ENCODE peak calls at places on chromosomes 7 and 10, in nine cellular contexts. One of them, this sample, is unnamed.

GRCh38 chr10:62858364-62858763 is 42.2 kb upstream of the EGR2 start:
- DNase-seq in GM20000: no peak
- DNase-seq in AG04449: no peak
- DNase-seq in fibroblast of mammary gland: peak; percentile 81
- DNase-seq in IMR-90: peak; percentile 3
- DNase-seq in left ventricle myocardium inferior: peak; percentile 31
- DNase-seq in A549: no peak
- DNase-seq in tibial artery: no peak
- DNase-seq in H9: peak; percentile 46
- DNase-seq in this sample: peak; percentile 19

GRCh38 chr7:2843711-2844152 is 376 bp downstream of the GNA12 start:
- DNase-seq in GM20000: no peak
- DNase-seq in AG04449: no peak
- DNase-seq in fibroblast of mammary gland: no peak
- DNase-seq in IMR-90: peak; percentile 34
- DNase-seq in left ventricle myocardium inferior: no peak
- DNase-seq in A549: peak; percentile 31
- DNase-seq in tibial artery: peak; percentile 74
- DNase-seq in H9: no peak
- DNase-seq in this sample: no peak

GRCh38 chr10:28913850-28914249 is 236.5 kb downstream of the BAMBI start:
- DNase-seq in GM20000: no peak
- DNase-seq in AG04449: no peak
- DNase-seq in fibroblast of mammary gland: no peak
- DNase-seq in IMR-90: no peak
- DNase-seq in left ventricle myocardium inferior: no peak
- DNase-seq in A549: peak; percentile 76
- DNase-seq in tibial artery: no peak
- DNase-seq in H9: no peak
- DNase-seq in this sample: no peak

GRCh38 chr7:5477723-5478531 is 54.3 kb upstream of the TNRC18 start:
- DNase-seq in GM20000: peak; percentile 83
- DNase-seq in AG04449: no peak
- DNase-seq in fibroblast of mammary gland: no peak
- DNase-seq in IMR-90: no peak
- DNase-seq in left ventricle myocardium inferior: no peak
- DNase-seq in A549: no peak
- DNase-seq in tibial artery: no peak
- DNase-seq in H9: peak; percentile 83
- DNase-seq in this sample: no peak

GRCh38 chr10:109343293-109343692 is 580.0 kb downstream of the XPNPEP1 start:
- DNase-seq in GM20000: no peak
- DNase-seq in AG04449: no peak
- DNase-seq in fibroblast of mammary gland: peak; percentile 13
- DNase-seq in IMR-90: peak; percentile 87
- DNase-seq in left ventricle myocardium inferior: no peak
- DNase-seq in A549: no peak
- DNase-seq in tibial artery: no peak
- DNase-seq in H9: no peak
- DNase-seq in this sample: no peak

GRCh38 chr10:86585037-86585725 is 63.6 kb upstream of the WAPL start:
- DNase-seq in GM20000: peak; percentile 86
- DNase-seq in AG04449: no peak
- DNase-seq in fibroblast of mammary gland: peak; percentile 59
- DNase-seq in IMR-90: peak; percentile 48
- DNase-seq in left ventricle myocardium inferior: peak; percentile 60
- DNase-seq in A549: peak; percentile 73
- DNase-seq in tibial artery: peak; percentile 83
- DNase-seq in H9: peak; percentile 85
- DNase-seq in this sample: peak; percentile 74

GRCh38 chr7:150629347-150629746 is 2.8 kb downstream of the GIMAP6 start:
- DNase-seq in GM20000: no peak
- DNase-seq in AG04449: no peak
- DNase-seq in fibroblast of mammary gland: no peak
- DNase-seq in IMR-90: no peak
- DNase-seq in left ventricle myocardium inferior: peak; percentile 67
- DNase-seq in A549: no peak
- DNase-seq in tibial artery: no peak
- DNase-seq in H9: no peak
- DNase-seq in this sample: no peak

GRCh38 chr7:66326501-66327180 is 121.5 kb downstream of the TPST1 start:
- DNase-seq in GM20000: no peak
- DNase-seq in AG04449: peak; percentile 79
- DNase-seq in fibroblast of mammary gland: peak; percentile 75
- DNase-seq in IMR-90: peak; percentile 96
- DNase-seq in left ventricle myocardium inferior: no peak
- DNase-seq in A549: no peak
- DNase-seq in tibial artery: no peak
- DNase-seq in H9: no peak
- DNase-seq in this sample: peak; percentile 23

GRCh38 chr7:26291251-26291650 is 411 bp upstream of the SNX10 start:
- DNase-seq in GM20000: no peak
- DNase-seq in AG04449: no peak
- DNase-seq in fibroblast of mammary gland: no peak
- DNase-seq in IMR-90: no peak
- DNase-seq in left ventricle myocardium inferior: no peak
- DNase-seq in A549: no peak
- DNase-seq in tibial artery: no peak
- DNase-seq in H9: no peak
- DNase-seq in this sample: no peak

GRCh38 chr10:126160971-126161630 is 227.2 kb downstream of the ADAM12 start:
- DNase-seq in GM20000: no peak
- DNase-seq in AG04449: no peak
- DNase-seq in fibroblast of mammary gland: peak; percentile 68
- DNase-seq in IMR-90: peak; percentile 37
- DNase-seq in left ventricle myocardium inferior: no peak
- DNase-seq in A549: peak; percentile 40
- DNase-seq in tibial artery: no peak
- DNase-seq in H9: peak; percentile 53
- DNase-seq in this sample: peak; percentile 54

GRCh38 chr7:26202019-26202985 is 757 bp downstream of the CBX3 start:
- DNase-seq in GM20000: peak; percentile 62
- DNase-seq in AG04449: no peak
- DNase-seq in fibroblast of mammary gland: peak; percentile 39
- DNase-seq in IMR-90: no peak
- DNase-seq in left ventricle myocardium inferior: peak; percentile 60
- DNase-seq in A549: peak; percentile 54
- DNase-seq in tibial artery: no peak
- DNase-seq in H9: no peak
- DNase-seq in this sample: peak; percentile 39

GRCh38 chr7:98265841-98266271 is 13.8 kb upstream of the TECPR1 start:
- DNase-seq in GM20000: no peak
- DNase-seq in AG04449: no peak
- DNase-seq in fibroblast of mammary gland: no peak
- DNase-seq in IMR-90: peak; percentile 58
- DNase-seq in left ventricle myocardium inferior: no peak
- DNase-seq in A549: no peak
- DNase-seq in tibial artery: no peak
- DNase-seq in H9: no peak
- DNase-seq in this sample: no peak

GRCh38 chr10:44922021-44922420 is 10.9 kb downstream of the TMEM72 start:
- DNase-seq in GM20000: no peak
- DNase-seq in AG04449: no peak
- DNase-seq in fibroblast of mammary gland: no peak
- DNase-seq in IMR-90: no peak
- DNase-seq in left ventricle myocardium inferior: no peak
- DNase-seq in A549: no peak
- DNase-seq in tibial artery: peak; percentile 21
- DNase-seq in H9: no peak
- DNase-seq in this sample: no peak

GRCh38 chr10:132546567-132547420 is 9.2 kb downstream of the INPP5A start:
- DNase-seq in GM20000: peak; percentile 9
- DNase-seq in AG04449: no peak
- DNase-seq in fibroblast of mammary gland: no peak
- DNase-seq in IMR-90: no peak
- DNase-seq in left ventricle myocardium inferior: peak; percentile 18
- DNase-seq in A549: no peak
- DNase-seq in tibial artery: peak; percentile 67
- DNase-seq in H9: no peak
- DNase-seq in this sample: no peak

GRCh38 chr10:44233561-44234470 is 151.1 kb downstream of the CXCL12 start:
- DNase-seq in GM20000: no peak
- DNase-seq in AG04449: no peak
- DNase-seq in fibroblast of mammary gland: no peak
- DNase-seq in IMR-90: no peak
- DNase-seq in left ventricle myocardium inferior: peak; percentile 68
- DNase-seq in A549: no peak
- DNase-seq in tibial artery: no peak
- DNase-seq in H9: peak; percentile 95
- DNase-seq in this sample: no peak

GRCh38 chr7:84187813-84188212 is 6.8 kb downstream of the SEMA3A start:
- DNase-seq in GM20000: no peak
- DNase-seq in AG04449: no peak
- DNase-seq in fibroblast of mammary gland: peak; percentile 53
- DNase-seq in IMR-90: peak; percentile 79
- DNase-seq in left ventricle myocardium inferior: no peak
- DNase-seq in A549: no peak
- DNase-seq in tibial artery: no peak
- DNase-seq in H9: no peak
- DNase-seq in this sample: peak; percentile 79

GRCh38 chr7:16066805-16067459 is 354.4 kb downstream of the CRPPA start:
- DNase-seq in GM20000: no peak
- DNase-seq in AG04449: no peak
- DNase-seq in fibroblast of mammary gland: peak; percentile 57
- DNase-seq in IMR-90: no peak
- DNase-seq in left ventricle myocardium inferior: no peak
- DNase-seq in A549: no peak
- DNase-seq in tibial artery: no peak
- DNase-seq in H9: no peak
- DNase-seq in this sample: no peak

GRCh38 chr7:130990178-130990832 is 256.3 kb upstream of the KLF14 start:
- DNase-seq in GM20000: no peak
- DNase-seq in AG04449: no peak
- DNase-seq in fibroblast of mammary gland: no peak
- DNase-seq in IMR-90: no peak
- DNase-seq in left ventricle myocardium inferior: no peak
- DNase-seq in A549: no peak
- DNase-seq in tibial artery: no peak
- DNase-seq in H9: no peak
- DNase-seq in this sample: no peak

GRCh38 chr7:4681218-4681851 is 760 bp upstream of the FOXK1 start:
- DNase-seq in GM20000: no peak
- DNase-seq in AG04449: no peak
- DNase-seq in fibroblast of mammary gland: no peak
- DNase-seq in IMR-90: no peak
- DNase-seq in left ventricle myocardium inferior: no peak
- DNase-seq in A549: no peak
- DNase-seq in tibial artery: no peak
- DNase-seq in H9: no peak
- DNase-seq in this sample: no peak

GRCh38 chr7:149355390-149356048 is 93.5 kb downstream of the ZNF783 start:
- DNase-seq in GM20000: no peak
- DNase-seq in AG04449: no peak
- DNase-seq in fibroblast of mammary gland: peak; percentile 32
- DNase-seq in IMR-90: no peak
- DNase-seq in left ventricle myocardium inferior: no peak
- DNase-seq in A549: peak; percentile 73
- DNase-seq in tibial artery: no peak
- DNase-seq in H9: peak; percentile 84
- DNase-seq in this sample: peak; percentile 20
- TF ChIP-seq CTCF in GM20000: no peak
- TF ChIP-seq CTCF in AG04449: no peak
- TF ChIP-seq CTCF in fibroblast of mammary gland: no peak
- TF ChIP-seq CTCF in IMR-90: no peak
- TF ChIP-seq CTCF in left ventricle myocardium inferior: no peak
- TF ChIP-seq CTCF in A549: peak; percentile 8
- TF ChIP-seq CTCF in tibial artery: no peak
- TF ChIP-seq CTCF in H9: peak; percentile 45
- TF ChIP-seq CTCF in this sample: no peak

GRCh38 chr10:95987685-95988426 is 55.5 kb upstream of the CCNJ start:
- DNase-seq in GM20000: peak; percentile 52
- DNase-seq in AG04449: no peak
- DNase-seq in fibroblast of mammary gland: no peak
- DNase-seq in IMR-90: no peak
- DNase-seq in left ventricle myocardium inferior: no peak
- DNase-seq in A549: no peak
- DNase-seq in tibial artery: no peak
- DNase-seq in H9: no peak
- DNase-seq in this sample: no peak

GRCh38 chr10:95988702-95989101 is 54.7 kb upstream of the CCNJ start:
- DNase-seq in GM20000: peak; percentile 11
- DNase-seq in AG04449: no peak
- DNase-seq in fibroblast of mammary gland: no peak
- DNase-seq in IMR-90: no peak
- DNase-seq in left ventricle myocardium inferior: no peak
- DNase-seq in A549: peak; percentile 13
- DNase-seq in tibial artery: no peak
- DNase-seq in H9: no peak
- DNase-seq in this sample: no peak
- TF ChIP-seq CTCF in GM20000: no peak
- TF ChIP-seq CTCF in AG04449: no peak
- TF ChIP-seq CTCF in fibroblast of mammary gland: no peak
- TF ChIP-seq CTCF in IMR-90: no peak
- TF ChIP-seq CTCF in left ventricle myocardium inferior: no peak
- TF ChIP-seq CTCF in A549: no peak
- TF ChIP-seq CTCF in tibial artery: no peak
- TF ChIP-seq CTCF in H9: no peak
- TF ChIP-seq CTCF in this sample: no peak

GRCh38 chr7:127487381-127487780 is 94.9 kb upstream of the ZNF800 start:
- DNase-seq in GM20000: no peak
- DNase-seq in AG04449: no peak
- DNase-seq in fibroblast of mammary gland: no peak
- DNase-seq in IMR-90: no peak
- DNase-seq in left ventricle myocardium inferior: no peak
- DNase-seq in A549: no peak
- DNase-seq in tibial artery: no peak
- DNase-seq in H9: no peak
- DNase-seq in this sample: no peak

GRCh38 chr7:127484954-127485353 is 92.4 kb upstream of the ZNF800 start:
- DNase-seq in GM20000: no peak
- DNase-seq in AG04449: no peak
- DNase-seq in fibroblast of mammary gland: no peak
- DNase-seq in IMR-90: no peak
- DNase-seq in left ventricle myocardium inferior: no peak
- DNase-seq in A549: no peak
- DNase-seq in tibial artery: no peak
- DNase-seq in H9: no peak
- DNase-seq in this sample: no peak

GRCh38 chr7:127485482-127485881 is 93.0 kb upstream of the ZNF800 start:
- DNase-seq in GM20000: no peak
- DNase-seq in AG04449: no peak
- DNase-seq in fibroblast of mammary gland: no peak
- DNase-seq in IMR-90: no peak
- DNase-seq in left ventricle myocardium inferior: no peak
- DNase-seq in A549: no peak
- DNase-seq in tibial artery: no peak
- DNase-seq in H9: no peak
- DNase-seq in this sample: no peak

GRCh38 chr7:127486654-127487053 is 94.1 kb upstream of the ZNF800 start:
- DNase-seq in GM20000: no peak
- DNase-seq in AG04449: no peak
- DNase-seq in fibroblast of mammary gland: peak; percentile 10
- DNase-seq in IMR-90: peak; percentile 0
- DNase-seq in left ventricle myocardium inferior: no peak
- DNase-seq in A549: no peak
- DNase-seq in tibial artery: no peak
- DNase-seq in H9: peak; percentile 32
- DNase-seq in this sample: peak; percentile 41
- TF ChIP-seq CTCF in GM20000: no peak
- TF ChIP-seq CTCF in AG04449: no peak
- TF ChIP-seq CTCF in fibroblast of mammary gland: peak; percentile 24
- TF ChIP-seq CTCF in IMR-90: no peak
- TF ChIP-seq CTCF in left ventricle myocardium inferior: no peak
- TF ChIP-seq CTCF in A549: no peak
- TF ChIP-seq CTCF in tibial artery: no peak
- TF ChIP-seq CTCF in H9: peak; percentile 45
- TF ChIP-seq CTCF in this sample: no peak

GRCh38 chr10:83518779-83519178 is 620.5 kb upstream of the GHITM start:
- DNase-seq in GM20000: no peak
- DNase-seq in AG04449: no peak
- DNase-seq in fibroblast of mammary gland: no peak
- DNase-seq in IMR-90: no peak
- DNase-seq in left ventricle myocardium inferior: no peak
- DNase-seq in A549: no peak
- DNase-seq in tibial artery: no peak
- DNase-seq in H9: no peak
- DNase-seq in this sample: no peak
- TF ChIP-seq CTCF in GM20000: no peak
- TF ChIP-seq CTCF in AG04449: no peak
- TF ChIP-seq CTCF in fibroblast of mammary gland: no peak
- TF ChIP-seq CTCF in IMR-90: no peak
- TF ChIP-seq CTCF in left ventricle myocardium inferior: no peak
- TF ChIP-seq CTCF in A549: no peak
- TF ChIP-seq CTCF in tibial artery: no peak
- TF ChIP-seq CTCF in H9: no peak
- TF ChIP-seq CTCF in this sample: no peak